ENCODE peak calls at places on chromosomes 5 and 9, in eight cellular contexts. R, U, I, P, O, G, B and Z are unnamed samples.

GRCh38 chr9:115879451-115879850 is 274.1 kb upstream of the PAPPA start:
- DNase-seq in U (no peak), R (no peak), P (no peak), B (no peak), G (no peak), O (no peak), I (no peak), Z (no peak)

GRCh38 chr9:135288941-135289534 is 190.5 kb upstream of the PPP1R26 start:
- DNase-seq in B (no peak), R (no peak), I (no peak), U (no peak), P (no peak), O (no peak), G (peak), Z (no peak)

GRCh38 chr9:71648453-71648852 is 119.9 kb downstream of the CEMIP2 start:
- DNase-seq in I (no peak), U (no peak), B (no peak), O (no peak), R (no peak), P (no peak), G (no peak), Z (no peak)

GRCh38 chr9:114281421-114282103 is 41.3 kb upstream of the ORM1 start:
- DNase-seq in P (peak), U (peak), O (peak), G (peak), B (no peak), I (no peak), R (no peak), Z (no peak)

GRCh38 chr5:122101636-122102285 is 23.7 kb upstream of the LOX start:
- DNase-seq in I (no peak), R (peak), B (no peak), O (peak), P (no peak), U (no peak), G (no peak), Z (peak)

GRCh38 chr5:34682926-34683623 is 26.9 kb downstream of the RAI14 start:
- DNase-seq in B (no peak), R (peak), O (peak), G (peak), I (no peak), U (no peak), P (no peak), Z (no peak)

GRCh38 chr5:179192891-179193470 is 132.8 kb downstream of the ZNF354C start:
- DNase-seq in B (no peak), P (no peak), O (no peak), R (no peak), I (no peak), G (peak), U (no peak), Z (no peak)

GRCh38 chr5:151622367-151623097 is 31.4 kb upstream of the FAT2 start:
- DNase-seq in P (no peak), U (no peak), I (no peak), O (no peak), R (peak), B (no peak), G (no peak), Z (no peak)

GRCh38 chr9:89923961-89924504 is 319.2 kb downstream of the GADD45G start:
- DNase-seq in B (no peak), G (no peak), U (no peak), I (peak), R (peak), P (no peak), O (no peak), Z (no peak)

GRCh38 chr9:14524881-14525515 is 168.2 kb downstream of the ZDHHC21 start:
- DNase-seq in U (no peak), O (no peak), B (no peak), P (no peak), I (no peak), G (no peak), R (no peak), Z (no peak)

GRCh38 chr9:33165263-33166151 is 1.6 kb downstream of the B4GALT1 start:
- DNase-seq in R (peak), O (peak), G (no peak), I (peak), B (no peak), U (no peak), P (no peak), Z (peak)

DNA sequence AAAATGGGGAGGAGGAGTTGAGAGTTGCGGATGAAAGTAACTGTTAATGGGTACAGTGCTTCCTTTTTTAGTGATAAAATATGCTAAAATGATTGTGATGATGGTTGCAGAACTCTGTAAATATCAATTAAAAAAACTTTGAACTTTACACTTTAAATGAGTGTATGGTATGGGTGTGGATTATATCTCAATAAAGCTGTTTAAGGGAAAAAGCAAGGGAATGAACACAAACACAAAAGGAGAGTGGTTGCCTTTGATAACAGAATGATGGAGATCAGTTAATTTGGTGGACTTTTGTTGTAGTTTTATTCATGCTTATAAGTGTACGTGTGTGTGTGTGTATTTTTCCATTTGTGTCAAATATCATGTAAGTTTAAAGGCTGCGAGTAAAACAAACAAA is 186.1 kb downstream of the ZNF608 start:
- DNase-seq in B (no peak), P (no peak), O (no peak), R (no peak), G (no peak), U (no peak), I (no peak), Z (no peak)
- TF ChIP-seq CTCF in B (no peak), P (no peak), O (no peak), R (no peak), G (no peak), U (no peak), I (no peak), Z (no peak)

DNA sequence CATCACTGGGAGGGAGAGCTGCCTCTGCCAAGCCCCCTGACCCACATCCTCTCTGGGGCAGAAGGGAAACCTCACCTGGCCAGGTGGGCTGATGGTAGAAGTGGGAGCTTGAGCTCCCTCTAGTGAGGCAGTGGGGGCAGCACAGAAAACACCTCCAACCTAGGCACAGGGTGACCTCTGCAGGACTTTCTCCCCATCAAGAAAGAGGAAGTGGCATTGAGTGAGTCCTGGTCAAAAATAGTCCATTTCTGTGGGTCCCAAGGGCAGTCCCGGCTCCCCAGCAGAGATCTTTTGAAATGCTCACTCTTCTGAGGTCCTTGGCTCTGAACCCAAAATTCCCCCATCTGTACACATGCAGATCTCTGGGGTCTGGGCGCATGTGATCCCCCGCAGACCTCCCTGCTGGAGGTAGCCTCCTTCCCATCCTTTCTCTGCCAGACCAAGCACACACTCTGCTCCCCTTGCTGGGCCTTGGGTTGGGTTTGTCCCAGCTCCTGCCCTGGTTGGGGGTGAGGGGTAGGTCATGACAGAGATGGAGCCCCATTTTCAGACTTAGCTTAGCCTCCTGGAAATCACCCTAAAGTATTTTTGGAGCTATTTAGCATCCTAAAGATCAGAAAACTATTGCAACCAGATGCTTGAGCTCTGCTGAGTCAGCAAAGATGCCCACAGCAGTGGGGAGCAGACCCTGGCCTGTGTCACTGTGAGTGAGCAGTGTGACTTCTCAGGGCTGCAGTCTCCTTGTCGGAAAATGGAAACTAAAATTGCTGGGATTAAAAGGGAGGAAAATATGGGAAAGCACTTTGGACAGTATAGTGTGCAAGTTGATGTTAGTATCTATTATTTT is 41.6 kb upstream of the LCP2 start:
- DNase-seq in B (no peak), O (no peak), G (no peak), U (no peak), I (peak), P (no peak), R (peak), Z (peak)
- TF ChIP-seq CTCF in B (peak), O (no peak), G (peak), U (peak), I (peak), P (peak), R (peak), Z (peak)

GRCh38 chr5:108260858-108261170 is 121.1 kb downstream of the FBXL17 start:
- DNase-seq in I (no peak), O (no peak), P (no peak), B (no peak), U (no peak), R (no peak), G (no peak), Z (no peak)
- TF ChIP-seq CTCF in I (peak), O (no peak), P (no peak), B (no peak), U (no peak), R (no peak), G (no peak), Z (no peak)

GRCh38 chr5:154779105-154779504 is 23.9 kb downstream of the LARP1 start:
- DNase-seq in G (no peak), B (no peak), O (peak), I (no peak), U (no peak), P (no peak), R (peak), Z (no peak)
- TF ChIP-seq CTCF in G (no peak), B (no peak), O (no peak), I (no peak), U (no peak), P (no peak), R (no peak), Z (no peak)